ENCODE peak calls at places on chromosomes 12 and 14, in four cellular contexts. K is IMR-90, H is H9, R is mesendoderm. Q is an unnamed sample.
A peak's percentile ranks its signal among the peaks of the same experiment; 100 is the strongest.

GRCh38 chr12:121939190-121939589 is 20.8 kb downstream of the CFAP251 start:
- DNase-seq in K (no peak), H (no peak), R (no peak), Q (no peak)

GRCh38 chr12:29769162-29769820 is 14.5 kb downstream of the TMTC1 start:
- DNase-seq in K (peak; percentile 94), H (no peak), R (no peak), Q (peak; percentile 74)

GRCh38 chr12:29242921-29243431 is 93.9 kb downstream of the FAR2 start:
- DNase-seq in K (no peak), H (no peak), R (peak; percentile 32), Q (peak; percentile 37)

GRCh38 chr12:90253674-90254181 is 545.1 kb upstream of the ATP2B1 start:
- DNase-seq in K (peak; percentile 92), H (peak; percentile 43), R (peak; percentile 61), Q (peak; percentile 92)

GRCh38 chr12:43105426-43105981 is 446.5 kb downstream of the ADAMTS20 start:
- DNase-seq in K (no peak), H (no peak), R (peak; percentile 22), Q (no peak)

GRCh38 chr12:47094804-47095203 is 15.0 kb upstream of the AMIGO2 start:
- DNase-seq in K (no peak), H (no peak), R (no peak), Q (no peak)

GRCh38 chr12:128567730-128568129 is 256.0 kb downstream of the SLC15A4 start:
- DNase-seq in K (no peak), H (no peak), R (no peak), Q (no peak)

GRCh38 chr12:32062841-32063240 is 43.8 kb upstream of the BICD1 start:
- DNase-seq in K (no peak), H (no peak), R (no peak), Q (no peak)

GRCh38 chr14:91685600-91685999 is 46.3 kb downstream of the CATSPERB start:
- DNase-seq in K (no peak), H (no peak), R (peak; percentile 28), Q (no peak)

GRCh38 chr12:55607821-55608602 is 28.7 kb upstream of the OR10P1 start:
- DNase-seq in K (no peak), H (no peak), R (no peak), Q (no peak)

GRCh38 chr14:101109981-101110728 is 206.6 kb upstream of the RTL1 start:
- DNase-seq in K (no peak), H (no peak), R (no peak), Q (no peak)

GRCh38 chr12:122961551-122962329 is 4.5 kb downstream of the ABCB9 start:
- DNase-seq in K (no peak), H (no peak), R (no peak), Q (no peak)

GRCh38 chr14:53450871-53451270 is 297.7 kb upstream of the DDHD1 start:
- DNase-seq in K (no peak), H (no peak), R (no peak), Q (no peak)

GRCh38 chr14:32724864-32725550 is 213.7 kb upstream of the NPAS3 start:
- DNase-seq in K (peak; percentile 28), H (no peak), R (peak; percentile 66), Q (peak; percentile 46)

GRCh38 chr12:121749267-121749666 is 36.7 kb downstream of the TMEM120B start:
- DNase-seq in K (no peak), H (no peak), R (no peak), Q (no peak)

GRCh38 chr12:52203126-52203921 is 11.5 kb upstream of the KRT80 start:
- DNase-seq in K (peak; percentile 77), H (no peak), R (peak; percentile 69), Q (peak; percentile 71)

DNA sequence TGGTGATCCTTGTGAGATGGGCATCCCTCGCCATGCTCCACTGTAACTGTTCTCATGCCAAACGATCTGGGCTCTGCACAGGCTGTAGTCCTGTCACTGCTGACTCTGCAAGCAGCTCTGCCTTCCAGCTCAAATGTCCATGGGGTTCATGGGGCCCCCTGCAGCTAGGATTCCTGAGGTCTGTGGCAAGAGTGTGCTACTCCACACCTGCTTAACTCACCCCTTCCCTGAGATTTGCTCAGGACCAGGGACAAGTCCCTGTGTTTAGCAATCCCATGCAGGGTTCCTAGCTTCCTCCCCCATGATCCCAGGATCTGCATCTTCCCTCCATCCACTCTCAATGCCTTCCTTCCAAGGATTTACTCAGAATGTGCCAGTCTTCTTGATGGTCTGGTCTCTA is 241.0 kb downstream of the ASCL1 start:
- DNase-seq in K (no peak), H (peak; percentile 37), R (peak; percentile 4), Q (no peak)
- H2BK5ac ChIP-seq in K (no peak overlapping the region), H (no peak overlapping the region), R (no peak overlapping the region), Q (no peak overlapping the region)

GRCh38 chr14:64640839-64641238 is 63.4 kb upstream of the PLEKHG3 start:
- DNase-seq in K (no peak), H (no peak), R (no peak), Q (no peak)

GRCh38 chr14:64638625-64639024 is 65.6 kb upstream of the PLEKHG3 start:
- DNase-seq in K (no peak), H (no peak), R (no peak), Q (no peak)

GRCh38 chr14:64637735-64638473 is 66.3 kb upstream of the PLEKHG3 start:
- DNase-seq in K (no peak), H (no peak), R (peak; percentile 17), Q (peak; percentile 64)

GRCh38 chr14:64636980-64637429 is 67.2 kb upstream of the PLEKHG3 start:
- DNase-seq in K (no peak), H (no peak), R (no peak), Q (no peak)

GRCh38 chr14:64639340-64639821 is 64.8 kb upstream of the PLEKHG3 start:
- DNase-seq in K (peak; percentile 46), H (no peak), R (peak; percentile 89), Q (peak; percentile 84)
- H2BK5ac ChIP-seq in K (no peak overlapping the region), H (no peak overlapping the region), R (no peak overlapping the region), Q (no peak overlapping the region)

GRCh38 chr14:105470163-105470811 is 4.3 kb upstream of the CRIP2 start:
- DNase-seq in K (no peak), H (peak; percentile 70), R (no peak), Q (no peak)

GRCh38 chr14:105468621-105469241 is 5.9 kb upstream of the CRIP2 start:
- DNase-seq in K (no peak), H (no peak), R (no peak), Q (no peak)

GRCh38 chr14:105467942-105468471 is 6.6 kb upstream of the CRIP2 start:
- DNase-seq in K (no peak), H (no peak), R (no peak), Q (no peak)

GRCh38 chr14:105470812-105471771 is 3.5 kb upstream of the CRIP2 start:
- DNase-seq in K (no peak), H (peak; percentile 71), R (peak; percentile 54), Q (peak; percentile 52)

GRCh38 chr14:105469456-105470162 is 5.0 kb upstream of the CRIP2 start:
- DNase-seq in K (no peak), H (no peak), R (no peak), Q (no peak)
- H2BK5ac ChIP-seq in K (no peak overlapping the region), H (no peak overlapping the region), R (no peak overlapping the region), Q (no peak overlapping the region)

GRCh38 chr12:124183172-124183571 is 111.7 kb upstream of the RFLNA start:
- DNase-seq in K (no peak), H (no peak), R (no peak), Q (no peak)

GRCh38 chr12:124188059-124188458 is 106.8 kb upstream of the RFLNA start:
- DNase-seq in K (no peak), H (no peak), R (no peak), Q (peak; percentile 3)

GRCh38 chr12:124184456-124184855 is 110.4 kb upstream of the RFLNA start:
- DNase-seq in K (no peak), H (no peak), R (no peak), Q (no peak)

GRCh38 chr12:124188561-124189405 is 106.1 kb upstream of the RFLNA start:
- DNase-seq in K (no peak), H (no peak), R (peak; percentile 78), Q (peak; percentile 42)

DNA sequence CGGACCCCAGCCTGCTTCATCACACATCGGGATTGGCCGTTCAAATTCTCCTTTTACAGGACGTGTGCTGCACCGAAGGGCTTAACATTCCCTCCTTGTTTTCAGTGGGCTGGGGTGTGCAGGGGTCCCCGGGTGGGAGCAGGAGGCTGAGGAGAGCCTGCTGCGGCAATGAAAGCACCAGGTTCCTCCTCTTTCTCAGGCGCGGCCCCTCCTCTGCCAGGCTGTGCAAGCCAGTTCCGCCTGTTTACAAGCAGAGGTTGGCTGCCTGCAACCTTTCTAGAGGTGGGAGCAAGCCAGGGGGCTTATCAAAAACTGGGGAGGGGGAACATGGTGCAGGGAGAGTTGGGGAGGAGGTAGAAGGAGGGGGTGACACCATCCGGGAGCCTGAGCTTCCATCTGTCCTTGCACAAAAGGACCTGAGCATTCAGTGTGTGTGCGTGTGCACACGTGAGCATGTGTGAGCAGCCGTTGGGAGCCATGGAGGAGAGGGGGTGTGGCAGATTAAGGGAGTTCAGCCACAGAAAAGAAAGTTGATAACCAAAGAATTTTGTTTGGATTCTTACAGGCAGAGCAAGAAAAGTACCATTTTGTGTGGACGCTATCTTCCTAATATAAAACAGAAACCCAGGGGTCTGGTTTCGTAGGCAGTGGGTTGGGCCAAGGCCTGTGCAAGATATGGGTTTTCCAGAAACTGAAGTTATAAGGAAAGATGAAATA is 108.8 kb upstream of the RFLNA start:
- DNase-seq in K (no peak), H (no peak), R (no peak), Q (no peak)
- H2BK5ac ChIP-seq in K (no peak overlapping the region), H (no peak overlapping the region), R (no peak overlapping the region), Q (no peak overlapping the region)

DNA sequence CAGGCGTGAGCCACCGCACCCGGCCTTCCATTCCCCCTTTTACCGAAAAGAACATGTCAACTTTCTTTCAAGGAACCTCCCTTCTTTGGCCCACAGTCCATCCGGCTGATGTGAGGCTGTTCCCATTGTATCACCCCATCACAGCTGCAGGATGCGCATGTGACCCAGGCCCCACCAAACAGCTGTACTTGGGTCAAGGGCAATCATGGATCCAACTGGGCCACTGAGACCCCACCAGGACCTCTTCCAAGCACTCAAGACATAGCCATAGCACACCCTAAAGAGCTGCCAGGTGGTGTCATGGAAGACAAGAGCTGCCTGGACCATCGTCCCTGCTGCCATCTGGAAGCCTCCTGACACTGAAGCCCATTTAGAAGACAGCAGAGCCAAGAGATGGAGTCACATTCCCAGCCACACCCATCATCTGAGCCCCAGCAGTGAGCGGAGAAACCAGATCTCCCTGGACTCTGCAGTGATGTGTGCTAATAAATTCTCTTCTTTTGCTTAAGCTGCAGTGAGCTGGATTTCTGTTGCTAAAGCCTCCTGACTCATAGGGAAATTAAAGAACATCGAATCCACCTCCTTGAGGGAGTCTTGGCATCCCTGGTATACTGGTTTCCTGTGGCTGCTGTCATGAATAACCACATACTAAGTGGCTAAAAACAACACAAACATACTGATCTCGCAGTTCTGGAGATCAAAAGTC is 105.6 kb downstream of the KSR2 start:
- DNase-seq in K (no peak), H (no peak), R (no peak), Q (no peak)
- H2BK5ac ChIP-seq in K (no peak overlapping the region), H (no peak overlapping the region), R (no peak overlapping the region), Q (no peak overlapping the region)

DNA sequence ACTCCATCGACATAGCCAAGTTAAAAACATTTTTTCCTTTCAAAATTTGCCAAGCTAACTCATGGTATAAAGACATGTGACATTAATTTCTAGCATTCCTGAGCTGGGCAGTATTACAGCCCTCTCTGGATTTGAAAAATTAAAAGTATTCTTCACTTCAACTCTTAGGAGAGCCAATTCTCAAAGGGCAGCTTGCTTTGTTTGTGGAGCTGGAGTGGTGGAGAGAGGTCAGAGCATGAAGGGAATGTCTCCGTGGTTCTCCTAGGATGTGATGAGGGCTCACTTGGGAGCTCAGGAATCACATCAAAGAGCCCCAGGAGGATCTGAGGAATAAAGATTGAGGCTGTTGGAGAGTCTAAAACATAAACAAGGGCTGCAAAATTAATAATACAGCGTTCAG is 46.9 kb upstream of the RGS6 start:
- DNase-seq in K (no peak), H (no peak), R (no peak), Q (no peak)
- H2BK5ac ChIP-seq in K (no peak overlapping the region), H (no peak overlapping the region), R (no peak overlapping the region), Q (no peak overlapping the region)

Q was measured in mesenchymal stem cell.